ENCODE peak calls at places on chromosomes 12 and 14, in eight cellular contexts. S is ELF-1; O is DMS153; I is GM20000; Z is GM23248; G is T1000; Y is activated naive CD4-positive, alpha-beta T cell treated with anti-CD3 and anti-CD28 coated beads, Interleukin-2, amount 10 ng/mL, durations not matched to agents 7 days and 5 days; T is CD8-positive, alpha-beta memory T cell. E is an unnamed sample.

GRCh38 chr14:69260979-69261605 is 1.1 kb downstream of the GALNT16 start:
- DNase-seq in S (peak; percentile 50), O (no peak), I (peak; percentile 93), Z (peak; percentile 25), G (no peak), Y (peak; percentile 55), T (no peak), E (peak; percentile 89)

GRCh38 chr12:68565391-68565903 is 45.3 kb upstream of the RAP1B start:
- DNase-seq in S (no peak), O (peak; percentile 85), I (no peak), Z (peak; percentile 96), G (peak; percentile 14), Y (no peak), T (peak; percentile 2), E (no peak)

GRCh38 chr14:39169541-39169900 is 612 bp downstream of the TRAPPC6B start:
- DNase-seq in S (no peak), O (no peak), I (no peak), Z (peak; percentile 43), G (no peak), Y (no peak), T (no peak), E (no peak)

GRCh38 chr14:69043007-69043444 is 63.9 kb upstream of the ACTN1 start:
- DNase-seq in S (peak; percentile 70), O (no peak), I (no peak), Z (no peak), G (no peak), Y (no peak), T (no peak), E (no peak)

GRCh38 chr12:76449572-76449971 is 101.4 kb upstream of the BBS10 start:
- DNase-seq in S (no peak), O (no peak), I (no peak), Z (peak; percentile 77), G (no peak), Y (no peak), T (no peak), E (no peak)

GRCh38 chr14:102200690-102201368 is 61.1 kb downstream of the WDR20 start:
- DNase-seq in S (no peak), O (no peak), I (no peak), Z (no peak), G (no peak), Y (peak; percentile 31), T (peak; percentile 30), E (no peak)

GRCh38 chr12:116771651-116772050 is 33.5 kb downstream of the RNFT2 start:
- DNase-seq in S (no peak), O (no peak), I (no peak), Z (no peak), G (no peak), Y (no peak), T (no peak), E (no peak)

GRCh38 chr12:99983721-99984258 is 946 bp downstream of the ANKS1B start:
- DNase-seq in S (peak; percentile 6), O (no peak), I (peak; percentile 30), Z (peak; percentile 17), G (no peak), Y (no peak), T (no peak), E (peak; percentile 18)

GRCh38 chr12:13368431-13368830 is 171.9 kb downstream of the EMP1 start:
- DNase-seq in S (no peak), O (no peak), I (no peak), Z (no peak), G (no peak), Y (no peak), T (no peak), E (no peak)

GRCh38 chr14:93970967-93971634 is 5.3 kb downstream of the ASB2 start:
- DNase-seq in S (no peak), O (no peak), I (peak; percentile 69), Z (peak; percentile 43), G (no peak), Y (peak; percentile 86), T (peak; percentile 37), E (peak; percentile 77)

GRCh38 chr14:101077511-101078074 is 174.1 kb upstream of the RTL1 start:
- DNase-seq in S (peak; percentile 32), O (no peak), I (no peak), Z (peak; percentile 67), G (no peak), Y (peak; percentile 19), T (no peak), E (no peak)